ENCODE peak calls at places on chromosomes 5 and 9, in seven cellular contexts. B, O, L, G, X, N and U are unnamed samples.

GRCh38 chr5:109961755-109962154 is 272.0 kb downstream of the MAN2A1 start:
- DNase-seq in L (no peak), B (no peak), X (no peak), G (no peak), O (no peak), N (no peak), U (no peak)

GRCh38 chr5:160171656-160172055 is 52.4 kb upstream of the PWWP2A start:
- DNase-seq in N (no peak), O (no peak), G (no peak), L (peak), B (peak), X (no peak), U (peak)

GRCh38 chr5:135181653-135182052 is 147.6 kb upstream of the PITX1 start:
- DNase-seq in G (no peak), N (no peak), X (no peak), L (no peak), B (no peak), O (no peak), U (no peak)

GRCh38 chr5:80082731-80083114 is 47.6 kb downstream of the THBS4 start:
- DNase-seq in B (peak), N (peak), O (peak), G (peak), L (peak), X (peak), U (peak)

GRCh38 chr9:8730618-8731017 is 931.0 kb upstream of the DMAC1 start:
- DNase-seq in O (no peak), L (no peak), B (no peak), X (no peak), N (no peak), G (no peak), U (no peak)

GRCh38 chr9:125549465-125550215 is 157.4 kb downstream of the MAPKAP1 start:
- DNase-seq in N (peak), O (peak), B (no peak), L (peak), G (no peak), X (no peak), U (no peak)

GRCh38 chr9:16004613-16005012 is 451.8 kb downstream of the CCDC171 start:
- DNase-seq in O (no peak), B (no peak), N (no peak), L (no peak), X (no peak), G (no peak), U (no peak)

GRCh38 chr5:177442066-177442836 is 4.4 kb upstream of the PRR7 start:
- DNase-seq in L (no peak), O (no peak), X (no peak), B (no peak), N (no peak), G (no peak), U (no peak)

GRCh38 chr5:74420220-74420619 is 220.3 kb downstream of the ENC1 start:
- DNase-seq in B (no peak), O (no peak), X (no peak), L (no peak), N (no peak), G (no peak), U (no peak)

GRCh38 chr5:8961956-8962355 is 583.9 kb downstream of the SEMA5A start:
- DNase-seq in O (no peak), X (no peak), N (no peak), G (no peak), L (no peak), B (no peak), U (no peak)

GRCh38 chr5:60488466-60489130 is 211.4 kb downstream of the DEPDC1B start:
- DNase-seq in B (no peak), X (no peak), O (no peak), G (no peak), N (no peak), L (no peak), U (no peak)

GRCh38 chr5:136114406-136115132 is 18.1 kb upstream of the SMAD5 start:
- DNase-seq in G (no peak), X (no peak), N (no peak), O (no peak), L (no peak), B (no peak), U (no peak)

GRCh38 chr5:118405650-118406061 is 582.7 kb downstream of the DTWD2 start:
- DNase-seq in B (peak), L (no peak), G (no peak), X (peak), N (no peak), O (no peak), U (no peak)

GRCh38 chr5:66904189-66904588 is 292.4 kb downstream of the CD180 start:
- DNase-seq in O (no peak), L (no peak), N (no peak), B (no peak), X (no peak), G (no peak), U (no peak)

GRCh38 chr9:114906922-114907571 is 23.3 kb downstream of the TNFSF8 start:
- DNase-seq in B (no peak), X (peak), O (no peak), N (no peak), G (no peak), L (peak), U (peak)

GRCh38 chr5:163910226-163910625 is 404.8 kb downstream of the MAT2B start:
- DNase-seq in B (no peak), G (no peak), O (no peak), X (no peak), N (no peak), L (no peak), U (no peak)
- H3K4me3 ChIP-seq in B (no peak), G (no peak), O (no peak), X (no peak), N (no peak), L (no peak), U (no peak)

GRCh38 chr9:83596899-83597504 is 25.9 kb upstream of the IDNK start:
- DNase-seq in L (peak), O (no peak), X (peak), N (no peak), G (no peak), B (peak), U (peak)
- TF ChIP-seq CTCF in L (peak), O (no peak), X (peak), N (peak), G (peak), B (peak), U (peak)

DNA sequence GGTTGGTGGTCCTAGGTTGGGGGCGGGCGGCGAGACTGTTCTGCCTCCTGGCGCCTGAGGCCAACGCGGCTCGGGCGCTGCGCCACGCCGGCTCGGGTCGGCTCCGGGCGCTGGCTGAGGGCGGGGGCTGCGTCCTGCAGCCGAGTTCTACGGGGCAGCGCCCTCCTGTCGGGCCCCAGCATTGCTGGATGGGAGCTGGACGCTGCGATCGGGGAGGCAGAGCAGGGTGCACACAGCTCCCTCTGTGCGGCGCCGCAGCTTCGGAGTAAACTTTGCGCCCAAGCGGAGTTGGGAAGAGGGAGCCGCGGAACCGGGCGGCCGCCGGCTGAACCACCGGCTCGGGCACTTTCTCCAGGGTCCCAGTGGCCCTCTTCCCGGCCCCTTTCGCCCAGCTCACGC is 530 bp downstream of the PRDM6 start:
- DNase-seq in O (peak), N (peak), L (no peak), B (peak), G (no peak), X (no peak), U (peak)
- H3K4me3 ChIP-seq in O (peak), N (peak), L (peak), B (peak), G (peak), X (no peak), U (peak)

GRCh38 chr5:139295692-139296091 is 2.2 kb downstream of the MATR3 start:
- DNase-seq in B (no peak), L (no peak), X (no peak), G (no peak), N (no peak), O (no peak), U (peak)

GRCh38 chr5:139293504-139294371 is at the start of gene MATR3:
- DNase-seq in G (peak), X (peak), N (peak), L (peak), B (peak), O (peak), U (peak)

GRCh38 chr5:139296198-139296597 is 2.7 kb downstream of the MATR3 start:
- DNase-seq in O (no peak), X (no peak), B (no peak), L (no peak), N (no peak), G (no peak), U (no peak)

GRCh38 chr5:139293199-139293503 is 389 bp upstream of the MATR3 start:
- DNase-seq in B (no peak), X (no peak), G (no peak), N (no peak), L (no peak), O (no peak), U (no peak)

DNA sequence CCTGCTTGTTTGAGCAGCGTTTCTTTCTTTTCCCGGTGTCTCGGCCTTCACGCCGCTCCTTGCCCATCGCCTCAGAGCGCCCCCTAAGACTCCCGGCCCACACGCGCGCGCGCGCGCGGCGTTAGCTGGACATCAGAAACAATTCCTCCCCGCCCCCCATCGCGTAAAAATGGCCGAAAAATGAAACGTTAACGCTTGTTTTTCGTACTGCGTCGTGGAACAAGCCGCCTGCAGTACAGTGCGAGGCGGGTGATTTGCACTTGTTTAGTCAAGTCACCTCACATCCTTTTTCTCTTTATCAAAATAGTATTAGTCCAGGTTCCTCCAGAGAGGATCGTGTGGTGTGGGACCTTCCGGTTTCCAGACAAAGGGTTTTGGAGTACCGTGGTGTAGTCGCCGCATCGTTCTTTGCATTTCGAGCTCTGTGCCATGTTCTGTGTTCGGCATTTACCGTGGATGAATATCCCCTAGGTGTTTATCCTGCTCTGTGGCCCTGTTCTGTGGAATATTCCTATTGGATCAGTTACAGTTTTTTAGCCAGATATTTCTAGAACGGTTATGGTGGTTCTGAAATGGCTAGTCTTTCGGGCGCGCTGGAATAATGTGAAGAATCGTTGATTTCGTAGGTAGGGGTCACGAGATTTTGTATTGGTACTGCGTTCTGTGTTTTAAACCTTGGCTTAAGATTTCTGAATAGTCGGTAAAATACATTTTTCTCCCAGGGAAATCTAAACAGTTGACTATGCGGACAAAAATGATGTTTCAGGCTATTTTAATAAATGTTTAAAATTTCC is 1.0 kb downstream of the MATR3 start:
- DNase-seq in X (peak), L (peak), N (peak), B (peak), G (no peak), O (peak), U (peak)
- TF ChIP-seq CTCF in X (peak), L (no peak), N (no peak), B (peak), G (peak), O (no peak), U (peak)

GRCh38 chr5:90519081-90519480 is 10.3 kb downstream of the LYSMD3 start:
- DNase-seq in X (no peak), B (no peak), O (no peak), N (no peak), G (no peak), L (no peak), U (no peak)
- H3K4me3 ChIP-seq in X (no peak), B (no peak), O (no peak), N (no peak), G (no peak), L (no peak), U (no peak)

GRCh38 chr5:77218263-77218662 is 7.8 kb downstream of the PDE8B start:
- DNase-seq in B (no peak), O (no peak), N (no peak), G (no peak), L (no peak), X (no peak), U (no peak)
- TF ChIP-seq CTCF in B (peak), O (no peak), N (no peak), G (peak), L (no peak), X (peak), U (peak)

GRCh38 chr5:73274870-73275756 is 102.1 kb downstream of the TMEM174 start:
- DNase-seq in N (peak), G (no peak), X (no peak), L (peak), B (no peak), O (no peak), U (no peak)

GRCh38 chr5:73272351-73272750 is 99.4 kb downstream of the TMEM174 start:
- DNase-seq in L (no peak), N (no peak), X (no peak), B (no peak), O (no peak), G (no peak), U (no peak)

GRCh38 chr5:73273379-73274050 is 100.5 kb downstream of the TMEM174 start:
- DNase-seq in N (no peak), G (no peak), O (no peak), X (no peak), B (no peak), L (no peak), U (no peak)

GRCh38 chr5:73278693-73279092 is 105.7 kb downstream of the TMEM174 start:
- DNase-seq in L (no peak), X (no peak), B (no peak), O (no peak), G (no peak), N (no peak), U (no peak)

DNA sequence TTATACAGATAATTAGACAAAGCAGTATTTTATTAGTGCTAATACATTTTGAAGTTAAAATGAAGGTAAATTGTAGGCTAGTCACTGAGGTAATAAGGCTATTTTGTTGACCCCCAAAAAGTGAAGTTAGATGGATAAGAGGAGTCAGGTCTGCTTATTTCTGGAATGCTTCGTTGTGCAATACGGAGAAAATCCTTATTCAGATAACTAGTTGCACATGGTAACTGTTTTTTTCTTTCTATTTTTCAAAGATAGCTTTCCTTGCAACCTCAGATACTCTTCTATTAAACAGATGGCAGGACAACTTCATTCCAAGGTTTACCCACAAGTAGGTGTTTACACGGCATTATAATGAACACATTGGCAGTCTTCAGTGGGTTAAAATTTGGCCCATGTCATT is 101.1 kb downstream of the TMEM174 start:
- DNase-seq in L (no peak), B (no peak), N (no peak), G (no peak), O (no peak), X (no peak), U (no peak)
- H3K4me3 ChIP-seq in L (no peak), B (no peak), N (no peak), G (no peak), O (no peak), X (no peak), U (no peak)

DNA sequence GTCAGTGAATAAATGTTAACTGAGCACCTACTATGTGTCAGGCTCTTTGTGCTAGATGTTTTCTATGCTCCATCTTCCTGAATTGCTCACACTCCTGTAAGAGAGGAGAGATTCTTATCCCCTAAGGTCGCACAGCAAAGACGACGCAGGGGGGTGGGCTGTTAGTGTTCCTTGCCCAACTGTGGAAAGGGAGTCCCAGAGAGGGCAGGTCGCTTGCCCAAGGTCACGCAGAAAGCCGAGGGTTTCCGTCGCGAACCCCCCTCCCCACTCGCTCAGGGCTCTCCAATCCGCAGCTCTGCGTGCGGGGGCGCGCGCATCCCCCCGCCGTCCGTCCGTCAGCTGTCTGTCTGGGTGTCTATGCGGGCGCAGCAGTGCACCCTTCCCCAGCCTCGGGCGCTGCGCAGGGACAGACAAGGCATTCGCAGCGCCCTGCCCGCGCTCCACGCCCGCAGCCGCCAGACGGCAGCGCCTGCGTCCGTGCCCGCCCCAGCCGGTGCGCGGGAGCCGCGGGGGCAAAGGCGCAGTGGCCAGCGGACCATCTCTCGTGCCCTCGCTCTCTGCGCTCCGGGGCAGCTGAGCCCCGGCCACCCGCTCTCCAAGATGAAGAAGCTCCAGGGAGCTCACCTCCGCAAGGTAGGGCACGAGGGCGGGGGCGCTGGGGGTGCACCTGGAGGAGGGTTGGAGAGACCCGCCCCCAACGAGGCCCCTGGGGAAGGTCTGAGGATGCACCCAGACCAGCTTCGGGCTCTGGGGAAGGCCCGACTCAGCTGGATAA is at the start of gene SLC6A7:
- DNase-seq in O (no peak), G (no peak), X (no peak), L (no peak), N (no peak), B (no peak), U (no peak)
- TF ChIP-seq CTCF in O (no peak), G (no peak), X (no peak), L (no peak), N (no peak), B (no peak), U (no peak)